ENCODE peak calls at places on chromosomes 11 and 22, in six cellular contexts. F is fibroblast of villous mesenchyme, S is IMR-90, L is sigmoid colon, Q is osteoblast, J is upper lobe of right lung. T is an unnamed sample.

GRCh38 chr11:2122222-2122906 is 16.8 kb downstream of the IGF2 start:
- DNase-seq in S (peak), F (peak), L (no peak), J (no peak), Q (peak), T (no peak)

GRCh38 chr11:124745835-124746620 is 6.0 kb downstream of the VSIG2 start:
- DNase-seq in Q (peak), S (no peak), F (no peak), L (no peak), J (no peak), T (no peak)

GRCh38 chr22:35719212-35719869 is 1.7 kb downstream of the APOL5 start:
- DNase-seq in F (no peak), Q (no peak), L (no peak), J (no peak), S (no peak), T (no peak)

GRCh38 chr11:126347751-126348628 is 7.5 kb upstream of the ST3GAL4 start:
- DNase-seq in Q (no peak), L (no peak), S (no peak), F (no peak), J (no peak), T (peak)

GRCh38 chr11:86983071-86983488 is 27.9 kb upstream of the FZD4 start:
- DNase-seq in F (no peak), Q (peak), L (no peak), J (peak), S (no peak), T (no peak)

GRCh38 chr22:35301370-35301874 is 1.7 kb downstream of the TOM1 start:
- DNase-seq in J (peak), L (peak), F (peak), Q (peak), S (peak), T (no peak)

GRCh38 chr11:6233984-6234313 is 487 bp downstream of the FHIP1B start:
- DNase-seq in S (no peak), Q (peak), F (no peak), L (no peak), J (no peak), T (no peak)

GRCh38 chr11:86291466-86292262 is 10.4 kb upstream of the HIKESHI start:
- DNase-seq in J (no peak), Q (peak), S (peak), F (peak), L (no peak), T (no peak)

GRCh38 chr11:79078999-79079398 is 361.8 kb downstream of the TENM4 start:
- DNase-seq in S (no peak), Q (no peak), F (no peak), J (no peak), L (no peak), T (no peak)

GRCh38 chr22:49090061-49090852 is 737.4 kb downstream of the BRD1 start:
- DNase-seq in Q (peak), J (peak), F (no peak), S (no peak), L (no peak), T (peak)

GRCh38 chr11:95585752-95586077 is 203.9 kb downstream of the FAM76B start:
- DNase-seq in Q (no peak), L (no peak), S (no peak), J (no peak), F (no peak), T (no peak)

GRCh38 chr11:57777969-57778317 is 16.3 kb downstream of the CTNND1 start:
- DNase-seq in J (no peak), L (no peak), Q (no peak), S (no peak), F (peak), T (no peak)

GRCh38 chr11:92297551-92298237 is 73.1 kb downstream of the FAT3 start:
- DNase-seq in Q (no peak), J (no peak), S (no peak), F (no peak), L (no peak), T (no peak)

GRCh38 chr22:36566720-36567119 is 37.8 kb upstream of the EIF3D start:
- DNase-seq in S (no peak), F (no peak), L (no peak), Q (peak), J (no peak), T (no peak)

GRCh38 chr11:129785383-129786111 is 30.1 kb upstream of the TMEM45B start:
- DNase-seq in J (no peak), S (peak), Q (no peak), F (peak), L (no peak), T (no peak)

GRCh38 chr22:30196867-30197336 is 49.7 kb downstream of the LIF start:
- DNase-seq in Q (peak), L (no peak), F (no peak), J (no peak), S (no peak), T (no peak)

GRCh38 chr11:82009133-82009532 is 724.5 kb downstream of the FAM181B start:
- DNase-seq in Q (no peak), L (no peak), J (no peak), S (no peak), F (no peak), T (no peak)

GRCh38 chr11:91489989-91490388 is 734.6 kb upstream of the FAT3 start:
- DNase-seq in Q (no peak), L (no peak), J (no peak), S (no peak), F (no peak), T (no peak)

GRCh38 chr11:1890856-1891830 is 552 bp downstream of the PRR33 start:
- DNase-seq in Q (peak), S (no peak), J (peak), L (peak), F (no peak), T (peak)

GRCh38 chr11:32830413-32830738 is 649 bp downstream of the PRRG4 start:
- DNase-seq in S (no peak), Q (peak), J (no peak), F (peak), L (no peak), T (no peak)

GRCh38 chr11:66315921-66316811 is 678 bp downstream of the CD248 start:
- DNase-seq in Q (peak), L (no peak), J (peak), S (no peak), F (peak), T (peak)

GRCh38 chr22:37175414-37176144 is 12.5 kb downstream of the C1QTNF6 start:
- DNase-seq in J (peak), S (no peak), F (no peak), L (peak), Q (peak), T (peak)

GRCh38 chr11:125300791-125301218 is 136.3 kb downstream of the PKNOX2 start:
- DNase-seq in L (no peak), Q (peak), J (no peak), F (peak), S (peak), T (no peak)

GRCh38 chr22:27372969-27373670 is 428.4 kb downstream of the MN1 start:
- DNase-seq in S (no peak), J (peak), L (no peak), F (no peak), Q (no peak), T (no peak)

GRCh38 chr11:36251716-36252307 is 37.4 kb downstream of the COMMD9 start:
- DNase-seq in F (no peak), L (no peak), Q (no peak), J (no peak), S (no peak), T (no peak)

GRCh38 chr11:68956547-68957254 is 24.1 kb downstream of the MRGPRD start:
- DNase-seq in F (no peak), Q (peak), J (peak), S (no peak), L (peak), T (no peak)

GRCh38 chr11:68954970-68955958 is 25.5 kb downstream of the MRGPRD start:
- DNase-seq in Q (peak), J (no peak), L (peak), F (peak), S (peak), T (no peak)

GRCh38 chr11:68958211-68958610 is 22.6 kb downstream of the MRGPRD start:
- DNase-seq in Q (peak), L (no peak), S (no peak), F (no peak), J (no peak), T (no peak)

GRCh38 chr11:68959465-68960298 is 21.1 kb downstream of the MRGPRD start:
- DNase-seq in J (no peak), F (no peak), L (no peak), S (no peak), Q (peak), T (peak)

DNA sequence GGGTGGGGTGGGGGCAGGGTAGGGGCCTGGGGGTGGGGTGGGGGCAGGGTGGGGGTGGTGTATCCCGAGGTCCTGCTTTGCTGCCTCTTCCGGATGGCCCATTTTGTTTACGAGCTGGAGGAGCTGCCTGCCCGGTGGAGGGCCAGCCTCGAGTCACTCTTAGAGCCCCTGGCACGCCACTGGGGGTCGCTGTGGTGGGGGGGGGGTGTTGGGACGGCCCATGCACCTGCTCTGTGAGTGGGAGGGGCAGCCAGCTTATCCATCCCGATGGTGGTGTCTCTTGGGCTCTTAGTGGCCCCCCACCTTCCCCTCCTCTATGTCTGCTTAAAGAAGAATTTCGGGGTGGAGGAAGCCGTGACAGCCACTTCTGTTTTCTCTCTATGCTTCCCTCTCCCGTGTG is 24.6 kb downstream of the MRGPRD start:
- DNase-seq in S (no peak), Q (peak), J (peak), F (no peak), L (peak), T (no peak)
- TF ChIP-seq CTCF in S (peak), Q (peak), J (peak), F (peak), L (no peak), T (peak)

DNA sequence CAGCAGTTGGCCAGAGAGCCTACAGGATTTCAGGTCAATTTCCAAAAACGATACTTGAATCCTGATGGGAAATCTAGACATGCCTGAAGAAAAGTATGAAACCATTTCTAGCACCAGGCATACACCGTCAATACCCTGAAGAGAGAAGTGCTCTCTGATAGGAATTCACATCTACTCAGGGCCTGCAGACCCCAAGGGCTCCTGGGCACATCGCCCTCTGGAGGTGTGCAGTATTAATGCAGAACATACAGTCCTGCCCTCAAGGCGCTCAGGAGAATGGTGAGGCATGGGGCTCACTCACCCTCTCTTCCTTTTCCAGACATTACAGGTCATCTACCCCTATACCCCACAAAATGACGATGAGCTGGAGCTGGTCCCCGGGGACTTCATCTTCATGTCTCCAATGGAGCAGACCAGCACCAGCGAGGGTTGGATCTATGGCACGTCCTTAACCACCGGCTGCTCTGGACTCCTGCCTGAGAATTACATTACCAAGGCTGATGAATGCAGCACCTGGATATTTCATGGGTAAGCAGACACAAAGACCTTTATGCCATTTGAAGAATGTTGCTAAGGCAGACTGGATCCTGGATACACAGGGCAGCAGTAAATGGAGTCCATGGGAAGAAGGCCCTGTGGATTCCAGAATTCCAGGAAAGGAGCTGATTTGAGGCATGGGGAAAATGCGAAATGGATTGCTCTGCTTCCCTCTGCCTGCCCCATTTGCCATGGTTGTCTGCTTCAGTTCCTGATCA is 49.3 kb upstream of the CRTAM start:
- DNase-seq in F (no peak), J (no peak), L (no peak), Q (peak), S (no peak), T (no peak)
- TF ChIP-seq CTCF in F (no peak), J (no peak), L (no peak), Q (peak), S (peak), T (peak)

GRCh38 chr11:105609341-105609781 is 512 bp upstream of the GRIA4 start:
- DNase-seq in Q (no peak), L (no peak), J (no peak), F (peak), S (peak), T (no peak)
- TF ChIP-seq CTCF in Q (no peak), L (no peak), J (peak), F (peak), S (peak), T (peak)

GRCh38 chr11:134978388-134979088 is 566.5 kb upstream of the B3GAT1 start:
- DNase-seq in F (no peak), J (no peak), Q (no peak), L (no peak), S (no peak), T (no peak)
- TF ChIP-seq CTCF in F (no peak), J (no peak), Q (no peak), L (no peak), S (no peak), T (peak)

GRCh38 chr11:131889760-131890620 is 519.6 kb downstream of the NTM start:
- DNase-seq in Q (no peak), J (no peak), F (peak), L (no peak), S (peak), T (no peak)
- TF ChIP-seq CTCF in Q (no peak), J (no peak), F (peak), L (no peak), S (peak), T (peak)

T was measured in chondrocyte.